ENCODE peak calls at places on chromosomes 4 and X, in seven cellular contexts. S is AG04450, E is astrocyte of the spinal cord, L is heart left ventricle, G is fibroblast of the aortic adventitia, T is astrocyte, B is LNCaP clone FGC. Z is an unnamed sample.

GRCh38 chr4:12053951-12054350 is 625.3 kb upstream of the HS3ST1 start:
- DNase-seq in B (no peak), T (no peak), L (no peak), G (peak; percentile 52), E (no peak), S (no peak), Z (no peak)

GRCh38 chrX:69305333-69306062 is 140.2 kb upstream of the PJA1 start:
- DNase-seq in E (no peak), G (no peak), B (no peak), T (no peak), L (no peak), S (no peak), Z (peak; percentile 6)

GRCh38 chrX:152632445-152633097 is 5.1 kb upstream of the GABRQ start:
- DNase-seq in L (peak; percentile 43), G (peak; percentile 57), E (peak; percentile 43), S (peak; percentile 6), B (no peak), T (no peak), Z (peak; percentile 65)

GRCh38 chrX:12988797-12989196 is 13.9 kb downstream of the TMSB4X start:
- DNase-seq in T (peak; percentile 68), E (peak; percentile 65), L (no peak), B (peak; percentile 91), G (peak; percentile 80), S (no peak), Z (no peak)

GRCh38 chr4:140743194-140743931 is 12.8 kb downstream of the TBC1D9 start:
- DNase-seq in T (peak; percentile 45), E (peak; percentile 36), B (no peak), L (no peak), G (no peak), S (no peak), Z (no peak)

GRCh38 chr4:184706453-184706852 is 27.4 kb downstream of the CENPU start:
- DNase-seq in G (no peak), B (no peak), S (no peak), E (no peak), T (no peak), L (no peak), Z (no peak)

GRCh38 chrX:137563681-137564651 is 2.0 kb upstream of the ZIC3 start:
- DNase-seq in E (peak; percentile 23), T (no peak), L (no peak), S (no peak), G (no peak), B (no peak), Z (no peak)

GRCh38 chrX:63434665-63435064 is 83.5 kb upstream of the SPIN4 start:
- DNase-seq in L (no peak), S (no peak), E (no peak), G (peak; percentile 7), B (peak; percentile 90), T (peak; percentile 44), Z (peak; percentile 4)

GRCh38 chr4:183130328-183131155 is 31.5 kb downstream of the WWC2 start:
- DNase-seq in G (peak; percentile 34), T (peak; percentile 71), S (no peak), E (peak; percentile 51), B (peak; percentile 82), L (peak; percentile 73), Z (no peak)

GRCh38 chr4:42296196-42296595 is 101.1 kb upstream of the SHISA3 start:
- DNase-seq in S (no peak), T (no peak), L (no peak), B (no peak), E (no peak), G (peak; percentile 5), Z (no peak)

GRCh38 chr4:48017108-48017527 is 546 bp downstream of the NIPAL1 start:
- DNase-seq in S (no peak), B (no peak), L (peak; percentile 46), G (peak; percentile 58), E (peak; percentile 64), T (peak; percentile 72), Z (peak; percentile 60)

GRCh38 chr4:8537041-8537461 is 43.1 kb upstream of the GPR78 start:
- DNase-seq in B (peak; percentile 48), L (no peak), E (peak; percentile 81), S (peak; percentile 76), G (peak; percentile 92), T (peak; percentile 79), Z (no peak)

GRCh38 chr4:153788419-153789276 is at the start of gene SFRP2:
- DNase-seq in B (no peak), E (no peak), S (no peak), T (no peak), G (no peak), L (no peak), Z (peak; percentile 40)

GRCh38 chrX:27767387-27767786 is 40.4 kb upstream of the MAGEB10 start:
- DNase-seq in B (no peak), G (peak; percentile 28), L (no peak), E (peak; percentile 9), T (peak; percentile 11), S (no peak), Z (no peak)

GRCh38 chrX:72125331-72126047 is 6.2 kb downstream of the RTL5 start:
- DNase-seq in B (no peak), T (no peak), G (no peak), E (no peak), L (no peak), S (no peak), Z (no peak)

GRCh38 chr4:120331486-120332281 is 265.0 kb upstream of the MAD2L1 start:
- DNase-seq in G (peak; percentile 1), B (no peak), L (no peak), T (peak; percentile 61), S (no peak), E (peak; percentile 66), Z (no peak)

GRCh38 chr4:86653237-86653865 is 59.2 kb downstream of the PTPN13 start:
- DNase-seq in S (no peak), T (no peak), G (no peak), B (no peak), E (no peak), L (no peak), Z (no peak)

GRCh38 chrX:49309401-49309981 is 6.0 kb downstream of the GAGE10 start:
- DNase-seq in L (no peak), E (peak; percentile 31), G (peak; percentile 53), S (no peak), B (no peak), T (peak; percentile 4), Z (no peak)

GRCh38 chr4:55819634-55820033 is at the start of gene EXOC1L:
- DNase-seq in E (peak; percentile 34), B (no peak), G (peak; percentile 5), L (no peak), S (no peak), T (no peak), Z (peak; percentile 63)

GRCh38 chr4:15006416-15007024 is 4.2 kb downstream of the CPEB2 start:
- DNase-seq in G (peak; percentile 33), S (no peak), T (peak; percentile 10), L (no peak), B (no peak), E (peak; percentile 55), Z (no peak)
- TF ChIP-seq CTCF in G (peak; percentile 51), S (peak; percentile 52), T (peak; percentile 23), L (peak; percentile 40), B (peak; percentile 39), E (peak; percentile 44), Z (peak; percentile 64)

DNA sequence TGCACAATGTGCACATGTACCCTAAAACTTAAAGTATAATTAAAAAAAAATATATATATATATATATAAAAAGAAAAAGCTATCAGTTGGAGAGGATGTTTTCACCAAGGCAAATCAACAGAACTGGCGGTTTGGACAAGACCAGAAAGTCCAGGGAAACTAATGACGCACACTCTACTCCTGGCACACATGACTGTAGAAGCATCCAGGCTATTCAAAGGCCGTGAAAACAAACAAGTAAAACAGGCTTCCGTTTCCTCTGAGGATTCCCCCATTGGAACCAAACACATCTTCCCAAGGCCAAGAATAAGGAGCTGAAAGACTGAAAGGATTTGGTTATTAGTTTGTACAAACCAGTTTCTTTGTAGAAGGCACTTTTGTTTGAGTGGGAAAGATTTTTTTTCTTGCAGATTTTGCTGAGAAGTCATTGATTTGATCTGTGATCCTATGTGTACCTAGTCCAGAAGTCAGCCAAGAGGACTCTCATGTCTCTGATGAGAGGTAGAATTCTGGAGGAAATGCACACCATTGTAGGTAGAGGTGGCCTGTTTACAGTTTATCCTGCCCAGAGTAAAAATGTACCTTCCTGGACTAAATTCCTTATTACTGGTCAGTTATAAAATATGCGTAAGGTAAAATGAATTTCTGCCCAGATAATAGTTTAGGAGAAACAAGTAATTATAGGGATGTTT is 66.4 kb downstream of the DMP1 start:
- DNase-seq in S (no peak), T (no peak), G (peak; percentile 15), L (peak; percentile 62), B (peak; percentile 41), E (peak; percentile 48), Z (no peak)
- TF ChIP-seq CTCF in S (no peak), T (no peak), G (no peak), L (no peak), B (no peak), E (no peak), Z (no peak)

DNA sequence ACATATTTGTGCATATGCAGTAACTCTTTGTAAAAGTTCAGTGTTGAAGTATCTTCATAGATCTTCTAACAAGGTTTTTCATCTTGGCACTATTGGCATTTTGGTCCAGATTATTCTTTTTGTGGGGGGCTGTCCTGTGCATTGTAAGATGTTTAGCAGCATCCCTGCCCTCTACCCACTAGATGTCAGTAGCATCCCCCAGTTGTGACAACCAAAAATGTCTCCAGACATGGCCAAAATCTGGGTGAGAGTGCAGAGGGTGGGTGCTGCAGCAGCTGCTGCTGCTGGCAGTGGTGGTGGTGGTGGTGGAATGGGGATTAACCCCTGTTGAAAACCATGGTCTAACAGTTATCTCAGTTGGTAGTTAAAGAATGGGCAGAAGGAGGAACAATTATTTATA is 370.0 kb downstream of the GPAT3 start:
- DNase-seq in S (no peak), G (no peak), B (no peak), E (no peak), L (no peak), T (no peak), Z (peak; percentile 39)
- TF ChIP-seq CTCF in S (no peak), G (no peak), B (peak; percentile 43), E (peak; percentile 25), L (no peak), T (no peak), Z (peak; percentile 43)

DNA sequence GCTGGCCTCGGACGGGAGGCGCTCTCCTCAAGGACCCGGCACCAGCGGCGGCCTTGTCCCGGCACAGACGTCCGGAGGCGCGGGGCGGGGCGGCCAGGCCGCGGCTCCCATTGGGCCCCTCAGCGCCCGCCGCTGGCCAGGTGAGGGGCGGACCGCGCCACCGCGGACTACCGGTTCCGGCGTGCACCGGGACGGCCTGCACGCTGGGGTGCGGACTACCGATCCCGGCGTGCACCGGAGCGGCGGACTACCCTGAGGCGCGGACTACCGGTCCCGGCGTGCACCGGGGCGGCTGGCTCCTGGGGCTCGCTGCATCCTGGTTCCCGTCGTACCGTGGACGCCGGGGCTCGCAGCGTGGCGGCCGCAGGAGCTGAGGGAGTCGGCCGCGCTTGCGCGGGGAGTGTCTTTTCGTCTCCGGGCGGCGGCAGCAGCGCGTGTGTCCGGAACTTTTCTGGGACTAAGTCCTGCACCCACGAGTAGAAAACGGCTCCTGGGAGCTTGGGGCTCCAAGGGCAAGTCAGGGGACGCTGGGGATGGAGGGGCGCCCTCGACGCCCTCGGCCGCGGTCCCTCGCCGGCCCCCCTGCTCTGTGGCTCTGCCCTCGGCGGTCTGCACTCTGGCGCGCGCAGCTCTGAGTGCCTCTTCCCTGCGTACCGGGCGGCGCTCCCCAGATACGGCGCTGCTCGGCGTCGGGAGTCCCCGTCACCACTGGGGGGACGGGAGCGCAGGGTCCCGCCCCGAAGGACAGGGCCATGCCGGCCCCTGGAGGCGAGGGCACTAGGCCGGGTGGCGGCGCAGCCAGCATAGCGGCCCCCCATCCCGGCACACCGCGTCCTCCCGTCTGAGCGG is at the start of gene LETM1:
- DNase-seq in S (peak; percentile 84), T (peak; percentile 87), B (peak; percentile 86), E (peak; percentile 97), L (peak; percentile 98), G (peak; percentile 92), Z (peak; percentile 82)
- TF ChIP-seq CTCF in S (no peak), T (no peak), B (no peak), E (peak; percentile 1), L (peak; percentile 31), G (no peak), Z (no peak)

Z was measured in endothelial cell.